ENCODE peak calls at places on chromosomes 7 and 10, in five cellular contexts. Q is Kasumi-1, B is epithelial cell of esophagus, A is IMR-90, W is heart left ventricle. G is an unnamed sample.

GRCh38 chr7:78427209-78427608 is 628.6 kb downstream of the PHTF2 start:
- DNase-seq in A (no peak), W (no peak), B (no peak), Q (no peak), G (no peak)

GRCh38 chr10:71044720-71045119 is 156.4 kb upstream of the PCBD1 start:
- DNase-seq in B (no peak), A (no peak), W (no peak), Q (no peak), G (no peak)

GRCh38 chr7:28280516-28280915 is 99.9 kb upstream of the JAZF1 start:
- DNase-seq in A (no peak), Q (no peak), B (no peak), W (no peak), G (no peak)

GRCh38 chr10:4301296-4301695 is 516.3 kb upstream of the KLF6 start:
- DNase-seq in B (peak; percentile 31), W (no peak), A (no peak), Q (no peak), G (no peak)

GRCh38 chr7:26293569-26294308 is 2.1 kb downstream of the SNX10 start:
- DNase-seq in Q (peak; percentile 91), W (no peak), A (no peak), B (no peak), G (peak; percentile 71)

GRCh38 chr7:12570148-12570528 is 382 bp upstream of the SCIN start:
- DNase-seq in W (no peak), B (peak; percentile 84), A (no peak), Q (no peak), G (no peak)

GRCh38 chr10:81026597-81026996 is 488.9 kb downstream of the SH2D4B start:
- DNase-seq in W (no peak), B (no peak), Q (no peak), A (no peak), G (no peak)

GRCh38 chr7:140674899-140675701 is 2.4 kb downstream of the ADCK2 start:
- DNase-seq in A (peak; percentile 57), B (peak; percentile 22), W (peak; percentile 39), Q (peak; percentile 85), G (peak; percentile 95)

GRCh38 chr7:135922263-135922662 is 54.9 kb downstream of the MTPN start:
- DNase-seq in A (no peak), B (no peak), Q (no peak), W (no peak), G (no peak)

GRCh38 chr10:33661580-33662269 is 327.3 kb upstream of the NRP1 start:
- DNase-seq in A (no peak), W (peak; percentile 82), B (peak; percentile 62), Q (peak; percentile 99), G (peak; percentile 97)